ENCODE peak calls at places on chromosomes 4 and X, in four cellular contexts. F is HCT116, D is K562, N is HepG2. Q is an unnamed sample.

GRCh38 chrX:136021903-136022302 is 36.7 kb downstream of the SLC9A6 start:
- DNase-seq in D (no peak), F (no peak), N (no peak), Q (no peak)

GRCh38 chr4:139535852-139536234 is 20.2 kb downstream of the SETD7 start:
- DNase-seq in N (no peak), F (no peak), D (no peak), Q (no peak)

GRCh38 chrX:18995216-18995615 is 11.3 kb upstream of the PHKA2 start:
- DNase-seq in D (no peak), N (peak; percentile 47), F (no peak), Q (no peak)

GRCh38 chr4:38236003-38236402 is 275.8 kb downstream of the PTTG2 start:
- DNase-seq in F (no peak), N (no peak), D (no peak), Q (no peak)

GRCh38 chrX:75230296-75230695 is 43.6 kb upstream of the UPRT start:
- DNase-seq in N (no peak), F (no peak), D (no peak), Q (no peak)

GRCh38 chrX:96383428-96383827 is 301.2 kb upstream of the DIAPH2 start:
- DNase-seq in D (no peak), F (no peak), N (no peak), Q (no peak)

GRCh38 chrX:45868425-45868824 is 667.7 kb upstream of the DIPK2B start:
- DNase-seq in N (no peak), D (no peak), F (no peak), Q (no peak)

GRCh38 chrX:97126020-97126419 is 242.3 kb downstream of the RPA4 start:
- DNase-seq in F (no peak), N (no peak), D (no peak), Q (no peak)

GRCh38 chr4:155491336-155492131 is 114.8 kb upstream of the MAP9 start:
- DNase-seq in F (no peak), D (no peak), N (no peak), Q (no peak)

GRCh38 chr4:145888393-145888792 is 50.2 kb downstream of the ZNF827 start:
- DNase-seq in D (peak; percentile 12), N (no peak), F (no peak), Q (no peak)

GRCh38 chr4:148004228-148004813 is 272.4 kb downstream of the ARHGAP10 start:
- DNase-seq in N (no peak), F (no peak), D (no peak), Q (no peak)

GRCh38 chrX:112784692-112785091 is 55.9 kb downstream of the AMOT start:
- DNase-seq in D (no peak), N (no peak), F (no peak), Q (no peak)

GRCh38 chr4:156692016-156692415 is 279.6 kb downstream of the PDGFC start:
- DNase-seq in D (no peak), F (no peak), N (no peak), Q (no peak)

GRCh38 chrX:130869239-130869638 is 33.8 kb downstream of the ENOX2 start:
- DNase-seq in N (no peak), F (no peak), D (no peak), Q (no peak)

GRCh38 chr4:74039065-74039763 is 725 bp upstream of the CXCL3 start:
- DNase-seq in D (no peak), N (no peak), F (no peak), Q (no peak)

GRCh38 chr4:76197971-76198410 is 15.6 kb downstream of the SCARB2 start:
- DNase-seq in N (no peak), D (no peak), F (no peak), Q (no peak)

GRCh38 chr4:149264093-149264733 is 551.4 kb downstream of the IQCM start:
- DNase-seq in N (peak; percentile 50), D (peak; percentile 18), F (peak; percentile 48), Q (peak; percentile 22)

GRCh38 chr4:105797225-105797624 is 88.6 kb downstream of the GSTCD start:
- DNase-seq in F (no peak), D (no peak), N (no peak), Q (no peak)

GRCh38 chrX:41481264-41482109 is 34.3 kb downstream of the NYX start:
- DNase-seq in F (peak; percentile 15), N (peak; percentile 29), D (peak; percentile 66), Q (no peak)

GRCh38 chr4:661856-662761 is 12.0 kb downstream of the ATP5ME start:
- DNase-seq in N (no peak), F (no peak), D (no peak), Q (no peak)

GRCh38 chr4:663046-663437 is 11.0 kb downstream of the ATP5ME start:
- DNase-seq in N (no peak), D (no peak), F (no peak), Q (no peak)

GRCh38 chr4:665381-665750 is 8.7 kb downstream of the ATP5ME start:
- DNase-seq in N (no peak), D (no peak), F (no peak), Q (no peak)

GRCh38 chr4:664713-665231 is 9.3 kb downstream of the ATP5ME start:
- DNase-seq in D (no peak), N (no peak), F (no peak), Q (no peak)

GRCh38 chr4:663438-664428 is 10.3 kb downstream of the ATP5ME start:
- DNase-seq in F (no peak), D (no peak), N (no peak), Q (no peak)
- H3K27ac ChIP-seq in F (no peak overlapping the region), D (no peak overlapping the region), N (no peak overlapping the region), Q (peak overlapping the region; percentile 71)

GRCh38 chrX:72130156-72130761 is 1.5 kb downstream of the RTL5 start:
- DNase-seq in F (no peak), N (no peak), D (no peak), Q (no peak)

GRCh38 chrX:72129661-72130060 is 2.1 kb downstream of the RTL5 start:
- DNase-seq in F (no peak), D (no peak), N (no peak), Q (no peak)

GRCh38 chrX:72131317-72132294 is at the start of gene RTL5:
- DNase-seq in F (peak; percentile 63), N (peak; percentile 1), D (peak; percentile 50), Q (no peak)

GRCh38 chrX:72132456-72132855 is 741 bp upstream of the RTL5 start:
- DNase-seq in N (no peak), F (no peak), D (no peak), Q (no peak)

GRCh38 chrX:72130762-72131231 is 918 bp downstream of the RTL5 start:
- DNase-seq in F (no peak), N (no peak), D (no peak), Q (no peak)
- H3K27me3 ChIP-seq in F (no peaks in the 10 kb centered on the region), N (peaks cover 12% of the 10 kb centered on the region), D (no peaks in the 10 kb centered on the region), Q (peaks cover 2% of the 10 kb centered on the region)

GRCh38 chrX:77493677-77494553 is 46.7 kb downstream of the FGF16 start:
- DNase-seq in F (no peak), N (peak; percentile 7), D (peak; percentile 8), Q (no peak)
- TF ChIP-seq TCF7L2 in F (no peak), N (no peak), D (no peak), Q (no peak)

GRCh38 chr4:88752076-88752463 is 54.4 kb upstream of the NAP1L5 start:
- DNase-seq in D (no peak), N (no peak), F (no peak), Q (no peak)
- H3K27ac ChIP-seq in D (no peak overlapping the region), N (peak overlapping the region; percentile 84), F (no peak overlapping the region), Q (no peak overlapping the region)

GRCh38 chr4:7510066-7510465 is 75.3 kb upstream of the PSAPL1 start:
- DNase-seq in D (no peak), F (no peak), N (no peak), Q (no peak)
- H3K27me3 ChIP-seq in D (peaks cover 10% of the 10 kb centered on the region), F (no peaks in the 10 kb centered on the region), N (peaks cover 21% of the 10 kb centered on the region), Q (no peaks in the 10 kb centered on the region)

DNA sequence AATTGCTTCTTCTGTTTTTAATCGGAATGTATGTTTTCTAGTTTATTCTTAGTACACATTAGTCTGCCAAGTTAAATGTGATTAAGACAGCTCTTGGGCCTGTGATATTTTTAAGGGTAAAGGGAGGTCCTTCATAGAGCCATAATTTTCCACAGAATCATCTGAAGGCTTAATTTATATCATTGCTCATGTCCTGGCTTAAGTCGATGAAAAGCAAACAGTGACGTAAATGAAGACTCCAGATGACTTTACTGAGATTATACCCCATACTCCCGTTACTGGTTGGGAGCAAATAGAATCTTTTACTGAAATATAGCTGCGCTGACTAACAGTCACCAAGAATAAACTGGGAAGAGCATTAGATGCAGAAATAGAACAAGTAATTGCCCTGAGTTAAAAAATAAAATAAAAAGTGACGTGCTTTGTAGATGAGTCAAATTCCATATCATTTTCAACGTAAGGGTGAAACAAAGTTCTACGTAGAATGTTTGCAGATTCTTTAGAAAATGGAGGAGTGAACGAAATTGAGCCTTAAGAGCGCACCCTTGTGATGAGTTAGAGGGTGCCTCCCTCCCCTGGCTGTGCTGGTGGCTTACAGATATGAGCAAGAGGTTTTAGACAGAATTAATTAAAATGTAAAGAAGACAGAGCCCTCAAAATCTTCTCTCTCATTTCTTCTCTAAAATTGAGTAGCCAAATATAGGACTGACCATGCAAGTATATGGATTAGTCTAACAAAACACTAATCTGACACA is 30.0 kb upstream of the LGI2 start:
- DNase-seq in F (no peak), D (no peak), N (no peak), Q (no peak)
- TF ChIP-seq TCF7L2 in F (no peak), D (no peak), N (no peak), Q (no peak)

GRCh38 chr4:168925789-168926490 is 84.1 kb downstream of the CBR4 start:
- DNase-seq in D (no peak), F (no peak), N (no peak), Q (no peak)

GRCh38 chr4:168930413-168931196 is 79.5 kb downstream of the CBR4 start:
- DNase-seq in D (no peak), F (no peak), N (no peak), Q (no peak)

GRCh38 chr4:168928346-168928745 is 81.7 kb downstream of the CBR4 start:
- DNase-seq in D (no peak), N (no peak), F (no peak), Q (no peak)

GRCh38 chr4:168931215-168931650 is 78.8 kb downstream of the CBR4 start:
- DNase-seq in D (no peak), F (no peak), N (no peak), Q (no peak)

DNA sequence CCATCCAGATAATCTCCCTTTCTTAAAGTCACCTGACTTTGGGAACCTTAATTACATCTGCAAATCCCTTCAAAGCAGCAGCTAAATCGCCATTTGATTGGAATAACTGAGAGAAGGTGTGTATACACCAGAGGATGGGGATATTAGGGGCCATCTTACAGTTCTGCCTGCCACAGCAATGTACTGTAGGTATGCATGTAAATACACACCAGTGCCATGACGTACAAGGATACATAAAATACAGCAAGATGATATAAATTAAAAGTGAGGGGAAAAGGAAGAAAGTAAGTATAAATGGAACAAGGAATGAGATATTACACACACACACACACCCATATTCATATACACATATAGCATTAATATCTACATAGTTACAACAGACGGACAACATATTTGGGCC is 81.2 kb downstream of the CBR4 start:
- DNase-seq in N (no peak), D (no peak), F (no peak), Q (no peak)
- H3K27ac ChIP-seq in N (no peak overlapping the region), D (no peak overlapping the region), F (no peak overlapping the region), Q (no peak overlapping the region)

Q was measured in Panc1.